ENCODE peak calls at places on chromosome 2, in ten cellular contexts. N, H, A, T, W, X, C, V, O and P are unnamed samples.
A peak's percentile ranks its signal among the peaks of the same experiment; 100 is the strongest.

GRCh38 chr2:224982910-224983688 is 59.2 kb downstream of the DOCK10 start:
- DNase-seq in N (peak; percentile 82), H (peak; percentile 55), A (no peak), T (peak; percentile 29), W (no peak), X (no peak), C (peak; percentile 85), V (no peak), O (peak; percentile 80), P (no peak)

GRCh38 chr2:60706021-60706420 is 50.0 kb upstream of the PAPOLG start:
- DNase-seq in N (no peak), H (no peak), A (no peak), T (no peak), W (no peak), X (no peak), C (peak; percentile 43), V (no peak), O (peak; percentile 75), P (no peak)

GRCh38 chr2:15748736-15749323 is 157.2 kb downstream of the DDX1 start:
- DNase-seq in N (peak; percentile 56), H (no peak), A (peak; percentile 41), T (no peak), W (no peak), X (no peak), C (no peak), V (no peak), O (no peak), P (no peak)

GRCh38 chr2:15761910-15762309 is 170.2 kb downstream of the DDX1 start:
- DNase-seq in N (no peak), H (no peak), A (no peak), T (no peak), W (no peak), X (no peak), C (no peak), V (no peak), O (no peak), P (no peak)

GRCh38 chr2:33909945-33910344 is 310.8 kb upstream of the FAM98A start:
- DNase-seq in N (no peak), H (no peak), A (no peak), T (no peak), W (no peak), X (no peak), C (no peak), V (no peak), O (peak; percentile 9), P (no peak)

GRCh38 chr2:210440206-210440605 is 36.4 kb downstream of the LANCL1 start:
- DNase-seq in N (no peak), H (no peak), A (no peak), T (no peak), W (no peak), X (no peak), C (no peak), V (no peak), O (no peak), P (no peak)

GRCh38 chr2:64036343-64036742 is 17.1 kb upstream of the VPS54 start:
- DNase-seq in N (peak; percentile 60), H (peak; percentile 61), A (no peak), T (no peak), W (no peak), X (no peak), C (peak; percentile 89), V (no peak), O (peak; percentile 90), P (no peak)

GRCh38 chr2:191869781-191870180 is 22.9 kb upstream of the CAVIN2 start:
- DNase-seq in N (no peak), H (no peak), A (no peak), T (no peak), W (no peak), X (no peak), C (no peak), V (no peak), O (no peak), P (no peak)

GRCh38 chr2:235032949-235033348 is 81.1 kb downstream of the SH3BP4 start:
- DNase-seq in N (no peak), H (no peak), A (no peak), T (no peak), W (peak; percentile 43), X (no peak), C (no peak), V (no peak), O (no peak), P (no peak)

GRCh38 chr2:8477511-8478132 is 204.2 kb upstream of the ID2 start:
- DNase-seq in N (no peak), H (no peak), A (peak; percentile 43), T (peak; percentile 39), W (peak; percentile 49), X (peak; percentile 61), C (no peak), V (no peak), O (no peak), P (no peak)
- H3K4me3 ChIP-seq in N (no peak overlapping the region), H (peak overlapping the region; percentile 10), A (no peak overlapping the region), T (no peak overlapping the region), W (no peak overlapping the region), X (no peak overlapping the region), C (no peak overlapping the region), V (no peak overlapping the region), O (no peak overlapping the region), P (no peak overlapping the region)

DNA sequence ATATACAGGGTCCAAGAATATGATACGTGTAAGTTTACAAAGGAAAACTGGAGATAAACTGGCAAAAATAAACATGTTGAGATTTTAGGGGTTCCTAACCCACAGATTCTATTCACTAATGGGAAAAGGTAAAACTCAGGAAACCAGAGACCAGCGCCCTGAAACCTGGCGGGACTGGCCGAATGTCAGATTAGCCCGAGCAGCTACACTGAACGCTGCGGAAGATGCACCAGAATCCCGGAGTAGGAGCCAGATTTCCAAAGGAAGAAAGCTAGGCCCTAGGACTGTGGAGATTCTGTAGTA is 679 bp upstream of the WDR75 start:
- DNase-seq in N (no peak), H (no peak), A (no peak), T (no peak), W (no peak), X (no peak), C (no peak), V (no peak), O (no peak), P (no peak)
- H3K4me1 ChIP-seq in N (no peaks in the 10 kb centered on the region), H (peaks cover 35% of the 10 kb centered on the region), A (peaks cover 21% of the 10 kb centered on the region), T (peaks cover 9% of the 10 kb centered on the region), W (peaks cover 11% of the 10 kb centered on the region), X (peaks cover 27% of the 10 kb centered on the region), C (peaks cover 2% of the 10 kb centered on the region), V (peaks cover 6% of the 10 kb centered on the region), O (peaks cover 11% of the 10 kb centered on the region), P (peaks cover 8% of the 10 kb centered on the region)

GRCh38 chr2:121727950-121728349 is 8.7 kb downstream of the NIFK start:
- DNase-seq in N (no peak), H (no peak), A (no peak), T (no peak), W (no peak), X (no peak), C (no peak), V (no peak), O (no peak), P (no peak)
- H3K36me3 ChIP-seq in N (peaks cover 46% of the 10 kb centered on the region), H (peaks cover 37% of the 10 kb centered on the region), A (peaks cover 53% of the 10 kb centered on the region), T (peaks cover 73% of the 10 kb centered on the region), W (peaks cover 54% of the 10 kb centered on the region), X (peaks cover 20% of the 10 kb centered on the region), C (peaks cover 27% of the 10 kb centered on the region), V (no peaks in the 10 kb centered on the region), O (peaks cover 55% of the 10 kb centered on the region), P (peaks cover 61% of the 10 kb centered on the region)

GRCh38 chr2:45778720-45779171 is 127.3 kb downstream of the PRKCE start:
- DNase-seq in N (peak; percentile 81), H (peak; percentile 69), A (peak; percentile 72), T (peak; percentile 76), W (no peak), X (peak; percentile 78), C (peak; percentile 63), V (peak; percentile 59), O (peak; percentile 78), P (peak; percentile 76)
- H3K4me3 ChIP-seq in N (no peak overlapping the region), H (no peak overlapping the region), A (no peak overlapping the region), T (no peak overlapping the region), W (no peak overlapping the region), X (no peak overlapping the region), C (no peak overlapping the region), V (no peak overlapping the region), O (no peak overlapping the region), P (no peak overlapping the region)

DNA sequence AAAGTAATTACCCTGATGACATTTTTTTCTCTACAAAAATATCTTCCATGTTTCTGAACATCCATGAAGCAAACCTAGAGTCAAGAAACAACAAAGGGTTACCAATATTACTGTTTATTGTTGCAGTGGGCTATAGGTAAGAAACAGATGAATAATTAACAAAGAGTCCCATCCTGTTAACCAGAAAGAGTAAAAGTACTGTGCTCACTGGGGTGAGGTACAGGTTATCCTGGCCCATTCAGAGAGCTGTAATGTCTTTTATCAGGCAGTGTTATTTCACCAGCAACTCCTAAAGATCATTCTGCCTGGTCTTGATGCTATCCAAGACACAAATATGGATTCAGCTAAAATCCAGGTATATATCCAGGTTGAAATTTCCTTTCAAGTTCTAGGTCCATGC is 754.9 kb downstream of the SATB2 start:
- DNase-seq in N (no peak), H (no peak), A (no peak), T (no peak), W (no peak), X (no peak), C (no peak), V (no peak), O (no peak), P (no peak)
- H3K4me1 ChIP-seq in N (no peaks in the 10 kb centered on the region), H (no peaks in the 10 kb centered on the region), A (no peaks in the 10 kb centered on the region), T (no peaks in the 10 kb centered on the region), W (no peaks in the 10 kb centered on the region), X (no peaks in the 10 kb centered on the region), C (no peaks in the 10 kb centered on the region), V (no peaks in the 10 kb centered on the region), O (no peaks in the 10 kb centered on the region), P (no peaks in the 10 kb centered on the region)

GRCh38 chr2:241173557-241173956 is 14.9 kb upstream of the ANO7 start:
- DNase-seq in N (no peak), H (no peak), A (no peak), T (no peak), W (no peak), X (no peak), C (no peak), V (no peak), O (no peak), P (no peak)

GRCh38 chr2:241163601-241164118 is 13.4 kb downstream of the PPP1R7 start:
- DNase-seq in N (no peak), H (no peak), A (no peak), T (no peak), W (no peak), X (no peak), C (no peak), V (no peak), O (no peak), P (no peak)

GRCh38 chr2:241168366-241168765 is 18.1 kb downstream of the PPP1R7 start:
- DNase-seq in N (no peak), H (no peak), A (no peak), T (no peak), W (no peak), X (no peak), C (no peak), V (no peak), O (no peak), P (no peak)
- H3K36me3 ChIP-seq in N (peaks cover 12% of the 10 kb centered on the region), H (peaks cover 57% of the 10 kb centered on the region), A (peaks cover 25% of the 10 kb centered on the region), T (peaks cover 94% of the 10 kb centered on the region), W (peaks cover 90% of the 10 kb centered on the region), X (peaks cover 16% of the 10 kb centered on the region), C (peaks cover 47% of the 10 kb centered on the region), V (no peaks in the 10 kb centered on the region), O (peaks cover 39% of the 10 kb centered on the region), P (peaks cover 33% of the 10 kb centered on the region)